ENCODE peak calls at places on chromosome 10, in four cellular contexts. K is GM12878, U is K562, N is HepG2. M is an unnamed sample.

GRCh38 chr10:30751678-30752331 is 122.3 kb upstream of the LYZL2 start:
- DNase-seq in K (peak), U (peak), N (no peak), M (peak)

GRCh38 chr10:29546773-29547313 is 87.9 kb downstream of the SVIL start:
- DNase-seq in K (no peak), U (no peak), N (no peak), M (no peak)

GRCh38 chr10:76251773-76252617 is 820.6 kb downstream of the LRMDA start:
- DNase-seq in K (no peak), U (no peak), N (no peak), M (no peak)

GRCh38 chr10:42987575-42987974 is 89.3 kb upstream of the RET start:
- DNase-seq in K (no peak), U (no peak), N (no peak), M (no peak)

GRCh38 chr10:43865275-43866135 is 216.8 kb upstream of the ZNF32 start:
- DNase-seq in K (no peak), U (no peak), N (no peak), M (no peak)

GRCh38 chr10:13712799-13713581 is 126.2 kb downstream of the PRPF18 start:
- DNase-seq in K (peak), U (peak), N (no peak), M (peak)

GRCh38 chr10:29257106-29257783 is 31.6 kb upstream of the LYZL1 start:
- DNase-seq in K (no peak), U (no peak), N (no peak), M (peak)

GRCh38 chr10:132847856-132848255 is 61.9 kb upstream of the NKX6-2 start:
- DNase-seq in K (no peak), U (no peak), N (no peak), M (no peak)

GRCh38 chr10:110548002-110548401 is 19.5 kb upstream of the SMC3 start:
- DNase-seq in K (no peak), U (no peak), N (no peak), M (no peak)

GRCh38 chr10:33271969-33272583 is 62.4 kb downstream of the NRP1 start:
- DNase-seq in K (no peak), U (no peak), N (no peak), M (no peak)

GRCh38 chr10:24722676-24723385 is 856 bp downstream of the ARHGAP21 start:
- DNase-seq in K (no peak), U (peak), N (peak), M (peak)

GRCh38 chr10:78927257-78927995 is 141.3 kb upstream of the ZMIZ1 start:
- DNase-seq in K (no peak), U (no peak), N (no peak), M (no peak)

GRCh38 chr10:46265981-46266505 is 20.8 kb upstream of the ANTXRL start:
- DNase-seq in K (no peak), U (no peak), N (no peak), M (no peak)

DNA sequence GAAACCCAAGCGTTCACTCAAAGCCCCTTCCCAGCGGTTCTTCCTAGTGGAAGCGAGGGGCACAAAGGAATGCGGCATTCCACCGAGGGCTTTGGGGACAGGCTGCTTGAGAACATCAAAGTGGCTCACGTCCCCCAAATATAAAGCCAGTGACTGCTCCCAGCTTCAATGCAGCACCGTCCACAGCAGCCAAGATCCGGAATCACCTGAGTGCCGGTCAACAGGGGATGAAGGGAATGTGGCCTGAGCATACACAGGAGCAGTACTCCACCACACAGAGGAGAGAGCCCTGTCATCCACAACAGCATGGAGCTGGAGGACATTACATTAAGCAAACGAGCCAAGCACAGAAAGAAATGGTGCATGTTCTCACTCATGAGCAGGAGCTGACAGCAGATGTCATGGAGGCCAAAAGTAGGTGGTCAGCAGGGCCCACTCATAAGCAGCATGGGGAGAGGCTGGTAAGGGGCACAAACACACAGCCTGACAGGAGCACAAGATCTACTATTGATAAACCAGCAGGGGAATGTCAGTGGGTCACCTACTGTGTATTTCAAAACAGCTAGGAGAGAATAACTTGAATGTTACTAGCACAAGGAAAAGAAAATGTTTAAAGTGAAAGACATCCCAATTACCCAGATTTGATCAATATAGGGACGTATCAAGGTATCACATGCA is 79.5 kb downstream of the DIP2C start:
- DNase-seq in K (no peak), U (no peak), N (no peak), M (no peak)
- TF ChIP-seq RAD21 in K (no peak), U (no peak), N (no peak), M (no peak)

GRCh38 chr10:102509387-102509786 is 5.6 kb downstream of the SUFU start:
- DNase-seq in K (no peak), U (no peak), N (no peak), M (no peak)

GRCh38 chr10:102508506-102508905 is 4.7 kb downstream of the SUFU start:
- DNase-seq in K (no peak), U (no peak), N (no peak), M (no peak)

GRCh38 chr10:102504976-102505300 is 1.2 kb downstream of the SUFU start:
- DNase-seq in K (no peak), U (no peak), N (no peak), M (no peak)

GRCh38 chr10:102505462-102506115 is 1.8 kb downstream of the SUFU start:
- DNase-seq in K (no peak), U (no peak), N (no peak), M (no peak)

GRCh38 chr10:102507521-102507920 is 3.7 kb downstream of the SUFU start:
- DNase-seq in K (no peak), U (no peak), N (no peak), M (no peak)
- TF ChIP-seq JUNB in K (no peak), U (no peak), N (no peak), M (no peak)

GRCh38 chr10:62805139-62806092 is 896 bp downstream of the ADO start:
- DNase-seq in K (no peak), U (peak), N (peak), M (peak)
- TF ChIP-seq CHD4 in K (no peak), U (no peak), N (no peak), M (no peak)

GRCh38 chr10:127848226-127848625 is 44.5 kb downstream of the CLRN3 start:
- DNase-seq in K (no peak), U (no peak), N (no peak), M (no peak)

GRCh38 chr10:127849224-127849623 is 43.5 kb downstream of the CLRN3 start:
- DNase-seq in K (no peak), U (no peak), N (no peak), M (no peak)

GRCh38 chr10:127849896-127850295 is 42.8 kb downstream of the CLRN3 start:
- DNase-seq in K (no peak), U (no peak), N (no peak), M (no peak)

GRCh38 chr10:127840884-127841283 is 51.9 kb downstream of the CLRN3 start:
- DNase-seq in K (no peak), U (no peak), N (no peak), M (no peak)

GRCh38 chr10:127845756-127846155 is 47.0 kb downstream of the CLRN3 start:
- DNase-seq in K (no peak), U (no peak), N (no peak), M (no peak)
- TF ChIP-seq RAD21 in K (no peak), U (no peak), N (no peak), M (no peak)

DNA sequence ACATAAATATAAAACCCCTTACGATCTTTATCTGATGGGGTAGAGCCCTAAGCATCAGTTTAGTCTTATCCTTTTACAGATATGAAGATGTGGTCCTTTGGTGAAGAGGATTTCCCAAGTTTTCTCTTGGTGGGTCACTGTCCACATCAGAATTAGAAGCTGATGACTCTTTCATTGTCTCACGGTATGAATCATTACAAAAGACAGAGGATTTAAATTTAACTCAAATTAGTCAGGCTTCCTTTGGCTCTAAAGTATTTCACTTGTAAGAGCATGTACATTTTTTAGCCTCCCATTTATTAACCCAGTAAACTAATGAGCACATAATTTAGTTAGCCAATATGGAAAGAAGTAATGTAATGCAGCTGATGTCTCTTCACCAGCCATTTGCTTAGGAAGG is 49.9 kb upstream of the TMEM26 start:
- DNase-seq in K (no peak), U (no peak), N (no peak), M (no peak)
- TF ChIP-seq JUNB in K (no peak), U (no peak), N (no peak), M (no peak)

DNA sequence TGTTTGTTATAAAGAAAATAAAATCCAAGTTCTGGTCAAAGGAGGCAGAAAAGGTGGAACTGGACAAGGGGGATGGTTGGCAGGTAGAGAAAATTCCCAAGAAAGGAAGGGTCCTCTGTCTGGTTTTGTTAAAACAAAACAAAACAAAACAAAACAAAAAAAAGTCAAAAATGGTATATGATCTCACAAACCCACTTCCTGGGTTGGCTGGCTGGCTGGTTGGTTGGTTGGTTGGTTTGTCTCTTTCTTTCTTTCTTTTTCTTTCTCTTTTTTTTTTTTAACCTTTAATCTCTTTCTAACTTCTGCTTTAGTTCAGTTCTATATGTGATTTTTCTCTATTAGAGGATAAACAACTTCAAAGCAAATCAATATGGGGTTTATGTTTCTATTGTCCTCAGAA is 41.1 kb upstream of the CPN1 start:
- DNase-seq in K (no peak), U (no peak), N (no peak), M (no peak)
- TF ChIP-seq CHD4 in K (no peak), U (no peak), N (no peak), M (no peak)

GRCh38 chr10:107914450-107915276 is 750.2 kb upstream of the SORCS1 start:
- DNase-seq in K (no peak), U (no peak), N (no peak), M (peak)
- TF ChIP-seq RAD21 in K (no peak), U (no peak), N (no peak), M (no peak)

M was measured in A549.